ENCODE peak calls at places on chromosomes 16 and 17, in nine cellular contexts. I, L, V, Q, B, D, P, E and A are unnamed samples.

GRCh38 chr16:89466920-89467319 is 23.4 kb downstream of the ANKRD11 start:
- DNase-seq in I (no peak), L (no peak), E (no peak), Q (no peak), V (no peak), P (no peak), D (no peak), B (no peak), A (no peak)

GRCh38 chr16:75023019-75023418 is 24.2 kb downstream of the ZNRF1 start:
- DNase-seq in V (no peak), P (no peak), L (no peak), D (no peak), I (no peak), E (peak), B (no peak), Q (no peak), A (no peak)

GRCh38 chr16:76639685-76640289 is 362.6 kb downstream of the CNTNAP4 start:
- DNase-seq in I (peak), P (no peak), D (no peak), B (no peak), L (no peak), Q (peak), E (no peak), V (no peak), A (no peak)

GRCh38 chr16:29916979-29917378 is 9.0 kb downstream of the KCTD13 start:
- DNase-seq in D (no peak), V (no peak), Q (no peak), B (no peak), E (no peak), P (no peak), L (no peak), I (no peak), A (no peak)

GRCh38 chr17:30952645-30953393 is 18.0 kb upstream of the RNF135 start:
- DNase-seq in B (no peak), I (no peak), E (no peak), Q (no peak), L (no peak), P (no peak), D (no peak), V (peak), A (no peak)

GRCh38 chr16:72301416-72302048 is 129.6 kb upstream of the PMFBP1 start:
- DNase-seq in V (no peak), P (no peak), I (peak), B (no peak), E (no peak), Q (no peak), D (no peak), L (no peak), A (no peak)

GRCh38 chr16:50275428-50276127 is 9.2 kb downstream of the ADCY7 start:
- DNase-seq in B (no peak), V (no peak), Q (no peak), D (no peak), I (no peak), E (no peak), P (no peak), L (no peak), A (no peak)

GRCh38 chr16:68658258-68658973 is 13.3 kb downstream of the CDH3 start:
- DNase-seq in P (no peak), L (no peak), B (no peak), E (peak), Q (no peak), D (peak), V (no peak), I (peak), A (peak)

GRCh38 chr16:89422527-89422904 is 67.8 kb downstream of the ANKRD11 start:
- DNase-seq in E (no peak), P (peak), V (no peak), I (no peak), Q (no peak), D (no peak), B (no peak), L (peak), A (no peak)

GRCh38 chr16:51762081-51762995 is 611.3 kb upstream of the SALL1 start:
- DNase-seq in V (peak), Q (peak), I (peak), E (peak), L (no peak), P (peak), B (peak), D (peak), A (peak)

GRCh38 chr16:67162439-67163163 is 1.9 kb upstream of the HSF4 start:
- DNase-seq in B (no peak), I (no peak), P (no peak), Q (no peak), E (no peak), L (no peak), D (no peak), V (no peak), A (no peak)

GRCh38 chr16:50563989-50564388 is 15.8 kb downstream of the NKD1 start:
- DNase-seq in E (no peak), P (no peak), B (no peak), D (no peak), Q (no peak), V (no peak), L (no peak), I (no peak), A (no peak)

GRCh38 chr17:80025140-80025539 is 10.5 kb downstream of the TBC1D16 start:
- DNase-seq in D (peak), E (peak), L (no peak), B (no peak), V (no peak), P (no peak), Q (peak), I (peak), A (no peak)

GRCh38 chr16:9151074-9151473 is 59.6 kb downstream of the HAPSTR1 start:
- DNase-seq in V (no peak), B (no peak), I (no peak), Q (no peak), D (no peak), E (no peak), L (no peak), P (no peak), A (no peak)

GRCh38 chr16:65579050-65579449 is 457.2 kb upstream of the CDH11 start:
- DNase-seq in D (no peak), L (no peak), I (no peak), V (no peak), E (no peak), P (no peak), B (no peak), Q (peak), A (no peak)

GRCh38 chr16:65574311-65574966 is 452.6 kb upstream of the CDH11 start:
- DNase-seq in I (no peak), Q (no peak), B (no peak), D (no peak), L (no peak), E (no peak), P (no peak), V (no peak), A (no peak)

GRCh38 chr16:65572156-65572555 is 450.3 kb upstream of the CDH11 start:
- DNase-seq in Q (no peak), E (peak), P (no peak), B (no peak), V (no peak), I (no peak), L (no peak), D (no peak), A (peak)

GRCh38 chr16:65576139-65576538 is 454.3 kb upstream of the CDH11 start:
- DNase-seq in I (no peak), B (no peak), P (no peak), V (no peak), L (no peak), Q (no peak), D (no peak), E (no peak), A (no peak)

GRCh38 chr16:65576631-65577030 is 454.8 kb upstream of the CDH11 start:
- DNase-seq in D (no peak), V (no peak), Q (peak), I (peak), P (no peak), B (no peak), L (no peak), E (no peak), A (no peak)
- TF ChIP-seq CTCF in D (no peak), V (no peak), Q (peak), I (peak), P (no peak), B (no peak), L (no peak), E (no peak), A (no peak)

GRCh38 chr17:48104440-48104839 is 3.1 kb upstream of the SNX11 start:
- DNase-seq in I (no peak), B (no peak), L (no peak), V (no peak), Q (no peak), E (no peak), D (no peak), P (no peak), A (no peak)

GRCh38 chr17:48110722-48111121 is 3.2 kb downstream of the SNX11 start:
- DNase-seq in B (no peak), D (no peak), Q (no peak), V (no peak), I (no peak), L (no peak), P (no peak), E (no peak), A (no peak)

GRCh38 chr17:48106802-48107136 is 797 bp upstream of the SNX11 start:
- DNase-seq in L (no peak), Q (no peak), D (no peak), P (no peak), I (no peak), E (no peak), B (no peak), V (no peak), A (no peak)

GRCh38 chr17:48103379-48103715 is 2.1 kb upstream of the CBX1 start:
- DNase-seq in P (no peak), E (no peak), V (no peak), L (no peak), Q (no peak), I (no peak), B (no peak), D (no peak), A (no peak)

DNA sequence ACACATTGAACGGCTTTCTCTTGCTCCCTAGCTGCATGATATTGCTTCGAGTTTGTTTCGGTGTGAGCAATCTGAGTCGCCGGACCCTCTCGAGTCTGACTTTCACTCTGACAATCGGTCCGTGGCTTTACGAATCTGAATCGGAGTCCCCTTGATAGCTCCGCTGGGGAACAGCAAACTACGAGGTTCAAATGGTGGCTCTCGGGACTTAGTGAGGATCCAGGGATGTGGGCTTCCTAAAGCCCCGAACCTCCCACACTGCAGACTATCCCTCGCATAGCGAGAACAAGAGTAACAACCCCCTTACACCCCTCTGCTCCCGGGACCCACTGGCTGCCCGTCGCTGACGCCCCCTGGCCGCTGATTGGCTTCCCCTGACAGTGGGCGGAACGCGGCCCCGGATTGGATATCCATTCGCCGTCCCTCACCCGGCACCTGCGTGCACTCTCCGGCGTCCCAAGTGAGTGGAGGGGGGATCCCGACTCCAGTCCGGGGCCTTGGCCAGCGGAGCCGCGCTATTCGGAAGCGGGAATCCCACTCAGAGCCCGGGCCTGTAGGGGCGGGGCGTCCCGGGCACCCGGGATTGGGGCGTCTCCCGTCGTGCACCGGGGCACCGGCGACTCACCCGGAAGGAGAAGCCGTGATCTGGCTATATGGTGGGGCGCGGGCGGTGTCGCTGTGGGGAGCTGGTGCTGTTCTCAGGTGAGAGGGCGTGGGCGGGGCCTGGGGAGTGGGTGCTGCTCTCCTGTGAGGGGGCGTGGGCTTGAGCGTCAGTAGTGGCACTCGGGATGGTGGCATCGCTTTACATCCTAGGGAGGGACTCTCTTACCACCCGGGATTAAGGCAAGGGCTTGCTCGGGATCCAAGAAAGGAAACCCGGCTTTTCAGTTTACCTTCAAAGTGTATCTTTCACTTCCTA is at the start of gene SNX11:
- DNase-seq in L (peak), I (peak), B (peak), D (peak), P (peak), E (peak), Q (peak), V (peak), A (no peak)
- H3K4me3 ChIP-seq in L (peak), I (peak), B (peak), D (peak), P (peak), E (peak), Q (peak), V (peak), A (peak)

GRCh38 chr17:50311483-50311882 is 34.4 kb upstream of the XYLT2 start:
- DNase-seq in B (no peak), L (no peak), P (no peak), E (no peak), Q (no peak), I (no peak), V (no peak), D (no peak), A (no peak)
- TF ChIP-seq CTCF in B (no peak), L (no peak), P (no peak), E (no peak), Q (no peak), I (no peak), V (no peak), D (no peak), A (no peak)

GRCh38 chr16:12548270-12548983 is 255.3 kb downstream of the CPPED1 start:
- DNase-seq in P (no peak), L (no peak), V (no peak), B (no peak), I (no peak), Q (no peak), D (no peak), E (no peak), A (no peak)
- H3K4me3 ChIP-seq in P (no peak), L (no peak), V (no peak), B (no peak), I (no peak), Q (no peak), D (no peak), E (no peak), A (no peak)